ENCODE peak calls at places on chromosomes 11 and 22, in eight cellular contexts. R is stimulated activated CD8-positive, alpha-beta memory T cell treated with anti-CD3 and anti-CD28 coated beads, Interleukin-4, amount 100 ng/mL, for 1 hour; B is NCI-H1417; G is ELR; K is lower leg skin; U is midbrain; S is MCF 10A; T is choroid plexus epithelial cell. X is an unnamed sample.

GRCh38 chr11:133531971-133532651 is at the start of gene OPCML:
- DNase-seq in U (peak), R (no peak), T (no peak), K (no peak), B (no peak), G (no peak), S (no peak), X (no peak)

GRCh38 chr11:95318459-95318858 is 87.5 kb upstream of the SESN3 start:
- DNase-seq in U (no peak), S (no peak), K (no peak), B (no peak), G (no peak), R (no peak), T (no peak), X (no peak)

GRCh38 chr11:86444981-86445380 is 70.3 kb downstream of the CCDC81 start:
- DNase-seq in K (no peak), G (no peak), B (no peak), T (no peak), U (no peak), S (no peak), R (no peak), X (no peak)

GRCh38 chr22:37904572-37905533 is 1.2 kb upstream of the MICALL1 start:
- DNase-seq in T (peak), U (peak), R (no peak), K (peak), G (peak), S (peak), B (no peak), X (no peak)

GRCh38 chr11:45280449-45280848 is 5.7 kb downstream of the SYT13 start:
- DNase-seq in U (no peak), K (no peak), R (no peak), S (no peak), T (peak), G (no peak), B (peak), X (no peak)

GRCh38 chr11:117901601-117902000 is 25.1 kb upstream of the FXYD6 start:
- DNase-seq in G (no peak), S (no peak), R (no peak), T (no peak), B (no peak), K (peak), U (no peak), X (no peak)

GRCh38 chr11:32792948-32793475 is 1.4 kb downstream of the CCDC73 start:
- DNase-seq in U (peak), G (peak), B (peak), T (peak), K (peak), S (peak), R (peak), X (no peak)

GRCh38 chr11:76395296-76395695 is 14.2 kb downstream of the GVQW3 start:
- DNase-seq in S (no peak), G (no peak), B (no peak), R (no peak), U (no peak), K (no peak), T (no peak), X (no peak)

GRCh38 chr11:60915250-60915914 is 1.4 kb downstream of the TMEM109 start:
- DNase-seq in K (peak), S (peak), T (peak), R (peak), B (no peak), G (peak), U (peak), X (peak)

GRCh38 chr11:61020706-61021235 is 49.3 kb downstream of the CD6 start:
- DNase-seq in T (no peak), R (no peak), K (no peak), B (no peak), U (no peak), S (no peak), G (no peak), X (peak)

GRCh38 chr11:8080674-8081590 is at the start of gene TUB:
- DNase-seq in U (peak), T (no peak), B (peak), K (no peak), S (no peak), R (no peak), G (peak), X (no peak)

GRCh38 chr22:23305922-23306374 is 125.6 kb downstream of the BCR start:
- DNase-seq in K (peak), S (no peak), B (peak), U (peak), R (no peak), G (peak), T (peak), X (peak)

GRCh38 chr11:73034777-73035176 is 107.3 kb downstream of the FCHSD2 start:
- DNase-seq in B (no peak), K (no peak), U (no peak), G (no peak), S (no peak), R (no peak), T (no peak), X (no peak)

GRCh38 chr11:8671651-8672062 is 10.8 kb downstream of the TRIM66 start:
- DNase-seq in S (peak), B (no peak), U (peak), K (peak), R (no peak), G (peak), T (peak), X (no peak)

GRCh38 chr11:12744831-12745502 is 70.7 kb downstream of the TEAD1 start:
- DNase-seq in T (peak), R (no peak), K (no peak), B (peak), U (peak), G (no peak), S (no peak), X (peak)

GRCh38 chr22:38346506-38346905 is 29.3 kb upstream of the CSNK1E start:
- DNase-seq in R (no peak), T (no peak), S (no peak), G (no peak), B (no peak), K (peak), U (no peak), X (no peak)

GRCh38 chr11:130782361-130783221 is 133.7 kb downstream of the SNX19 start:
- DNase-seq in T (peak), G (peak), U (no peak), K (no peak), B (no peak), S (no peak), R (no peak), X (no peak)